ENCODE peak calls at places on chromosomes 16 and 17, in six cellular contexts. S is foreskin fibroblast; J is lower leg skin; M is GM23338; K is endothelial cell; T is CD8-positive, alpha-beta T cell. D is an unnamed sample.

GRCh38 chr17:82204831-82205719 is 7.6 kb downstream of the CCDC57 start:
- DNase-seq in K (no peak), T (no peak), J (no peak), S (peak), M (no peak), D (no peak)

GRCh38 chr17:81069084-81069645 is 34.2 kb downstream of the BAIAP2 start:
- DNase-seq in K (no peak), M (no peak), J (no peak), S (no peak), T (no peak), D (no peak)

GRCh38 chr17:7837375-7838290 is 3.6 kb downstream of the KDM6B start:
- DNase-seq in T (no peak), S (no peak), J (no peak), K (no peak), M (peak), D (no peak)

GRCh38 chr16:3879258-3879886 is 1.1 kb downstream of the CREBBP start:
- DNase-seq in K (peak), J (no peak), T (no peak), S (peak), M (peak), D (no peak)

GRCh38 chr17:81239714-81240555 is 817 bp downstream of the NDUFAF8 start:
- DNase-seq in T (no peak), M (peak), J (no peak), S (peak), K (no peak), D (no peak)

GRCh38 chr17:45577571-45578279 is 87.2 kb upstream of the PLEKHM1 start:
- DNase-seq in M (peak), K (no peak), T (no peak), J (no peak), S (no peak), D (no peak)

GRCh38 chr16:82631701-82632685 is 5.2 kb downstream of the CDH13 start:
- DNase-seq in T (no peak), K (no peak), M (peak), S (no peak), J (no peak), D (no peak)

GRCh38 chr17:38868095-38868967 is 1.5 kb upstream of the LASP1 start:
- DNase-seq in M (peak), T (no peak), K (peak), J (no peak), S (peak), D (no peak)

GRCh38 chr16:62692685-62693084 is 656.4 kb upstream of the CDH8 start:
- DNase-seq in K (no peak), T (no peak), J (no peak), S (no peak), M (no peak), D (no peak)

GRCh38 chr17:29674270-29674669 is 51.6 kb upstream of the CORO6 start:
- DNase-seq in K (no peak), J (no peak), S (no peak), T (no peak), M (no peak), D (no peak)

GRCh38 chr17:81898029-81898866 is 3.8 kb upstream of the NPB start:
- DNase-seq in T (no peak), S (peak), J (no peak), K (no peak), M (no peak), D (peak)

GRCh38 chr17:48262982-48263586 is 155.5 kb downstream of the SNX11 start:
- DNase-seq in S (peak), K (no peak), T (no peak), M (no peak), J (no peak), D (no peak)

GRCh38 chr17:16417896-16418683 is 2.7 kb downstream of the TRPV2 start:
- DNase-seq in J (no peak), S (peak), K (peak), M (no peak), T (no peak), D (no peak)

GRCh38 chr16:57147381-57148191 is 38.3 kb downstream of the PSME3IP1 start:
- DNase-seq in S (peak), T (no peak), M (peak), J (no peak), K (peak), D (no peak)

GRCh38 chr16:89739383-89739782 is 18.0 kb downstream of the ZNF276 start:
- DNase-seq in J (no peak), S (no peak), T (no peak), K (no peak), M (no peak), D (no peak)

GRCh38 chr17:78836420-78837021 is 4.1 kb downstream of the USP36 start:
- DNase-seq in K (no peak), M (no peak), S (no peak), T (no peak), J (no peak), D (no peak)

GRCh38 chr17:73401911-73402310 is 90.1 kb upstream of the CDC42EP4 start:
- DNase-seq in J (no peak), T (no peak), M (peak), S (peak), K (peak), D (no peak)

GRCh38 chr17:67390646-67391480 is 13.8 kb downstream of the PITPNC1 start:
- DNase-seq in J (no peak), S (peak), K (no peak), M (no peak), T (peak), D (no peak)

GRCh38 chr17:81323411-81323868 is 28.3 kb upstream of the SLC38A10 start:
- DNase-seq in K (no peak), S (peak), T (no peak), J (peak), M (no peak), D (no peak)

GRCh38 chr16:4244254-4244812 is 2.5 kb upstream of the SRL start:
- DNase-seq in M (no peak), J (no peak), S (peak), K (no peak), T (no peak), D (no peak)

GRCh38 chr16:7456221-7456620 is 123.6 kb downstream of the RBFOX1 start:
- DNase-seq in M (no peak), K (no peak), S (no peak), J (no peak), T (no peak), D (no peak)

GRCh38 chr16:56252835-56253234 is 61.5 kb downstream of the GNAO1 start:
- DNase-seq in K (no peak), S (peak), T (no peak), J (no peak), M (no peak), D (no peak)

GRCh38 chr17:33777674-33778073 is 477.4 kb upstream of the CCL2 start:
- DNase-seq in S (no peak), K (no peak), J (no peak), T (no peak), M (no peak), D (no peak)
- TF ChIP-seq CTCF in S (no peak), K (no peak), J (no peak), T (no peak), M (no peak), D (no peak)

GRCh38 chr16:48365601-48366164 is 19.5 kb downstream of the SIAH1 start:
- DNase-seq in T (peak), K (peak), J (peak), S (peak), M (peak), D (peak)
- TF ChIP-seq CTCF in T (no peak), K (no peak), J (no peak), S (no peak), M (peak), D (peak)

DNA sequence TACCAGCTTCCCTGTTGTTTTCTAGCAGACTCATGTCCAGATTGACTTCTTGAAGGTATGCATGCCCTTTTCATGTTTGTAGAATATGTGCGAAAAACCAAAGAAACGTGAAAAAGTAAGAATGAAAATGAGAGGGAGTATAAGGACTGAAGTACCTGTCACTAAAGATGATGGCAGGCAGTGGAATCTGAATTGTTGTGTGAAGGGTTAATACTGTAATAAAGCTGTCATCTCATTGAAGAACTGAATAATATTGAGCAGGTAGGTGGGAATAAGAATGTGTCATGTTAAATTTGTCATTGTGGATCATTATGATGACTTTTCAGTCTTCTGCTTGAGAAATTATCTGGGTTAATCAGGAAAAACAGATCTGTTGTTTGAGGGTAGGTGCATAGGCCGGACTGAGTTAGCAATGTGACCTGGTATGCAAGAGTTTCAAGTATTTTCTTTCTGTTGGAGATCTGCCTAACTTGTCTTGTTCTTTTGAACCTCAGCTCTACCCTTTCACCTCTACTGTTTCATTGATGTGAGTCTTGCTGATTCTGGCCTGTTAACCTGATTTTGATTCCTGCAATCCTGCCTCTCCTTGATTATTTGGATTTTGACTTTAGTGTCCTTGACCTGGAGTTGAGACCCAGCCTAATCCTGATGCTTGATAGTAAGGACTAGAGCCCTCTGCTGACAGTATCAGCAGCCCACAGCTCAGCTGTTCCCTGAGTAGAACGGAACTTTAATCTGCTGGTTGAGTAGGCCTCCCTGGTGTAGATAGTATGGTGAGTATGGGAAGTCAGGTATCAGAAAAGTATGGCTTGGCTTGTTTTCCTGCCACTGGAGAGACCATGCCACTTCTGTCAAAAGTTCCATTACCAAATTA is 64.6 kb downstream of the MAP2K4 start:
- DNase-seq in S (no peak), K (no peak), J (no peak), T (no peak), M (peak), D (no peak)
- TF ChIP-seq CTCF in S (no peak), K (no peak), J (no peak), T (no peak), M (peak), D (no peak)

GRCh38 chr16:79003026-79003617 is 597.4 kb downstream of the MAF start:
- DNase-seq in T (no peak), J (no peak), K (no peak), M (no peak), S (no peak), D (no peak)
- TF ChIP-seq CTCF in T (no peak), J (no peak), K (no peak), M (no peak), S (no peak), D (no peak)

GRCh38 chr16:59878479-59878878 is 1144.4 kb upstream of the GOT2 start:
- DNase-seq in J (no peak), T (no peak), S (peak), M (no peak), K (no peak), D (no peak)
- TF ChIP-seq CTCF in J (no peak), T (no peak), S (no peak), M (peak), K (no peak), D (no peak)

GRCh38 chr16:26740771-26741170 is 326.0 kb upstream of the C16orf82 start:
- DNase-seq in M (no peak), K (no peak), T (no peak), J (no peak), S (no peak), D (no peak)

GRCh38 chr16:26731729-26732128 is 335.0 kb upstream of the C16orf82 start:
- DNase-seq in S (no peak), T (no peak), M (no peak), J (no peak), K (no peak), D (no peak)

GRCh38 chr16:26742040-26742439 is 324.7 kb upstream of the C16orf82 start:
- DNase-seq in J (no peak), S (no peak), T (no peak), K (no peak), M (no peak), D (no peak)

GRCh38 chr16:26735521-26735920 is 331.2 kb upstream of the C16orf82 start:
- DNase-seq in M (no peak), S (no peak), J (no peak), T (no peak), K (no peak), D (no peak)

DNA sequence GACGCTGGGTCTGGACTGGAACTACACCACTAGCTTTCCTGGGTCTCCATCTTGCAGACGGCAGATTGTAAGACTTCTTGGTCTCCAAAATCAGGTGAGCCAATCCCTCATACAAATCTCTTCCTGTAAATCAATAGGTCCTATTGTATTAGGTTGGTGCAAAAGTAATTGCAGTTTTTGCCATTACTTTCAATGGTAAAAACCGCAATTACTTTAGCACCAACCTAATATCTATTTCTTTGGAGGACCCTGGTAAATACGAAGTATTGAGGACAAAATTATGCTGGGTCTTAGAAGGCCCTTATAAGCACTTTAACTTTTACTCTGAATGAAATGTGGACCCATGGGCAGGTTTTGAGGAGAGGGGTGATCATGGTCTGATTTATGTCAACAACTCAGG is 330.6 kb upstream of the C16orf82 start:
- DNase-seq in K (no peak), J (no peak), M (no peak), T (no peak), S (no peak), D (no peak)
- TF ChIP-seq CTCF in K (no peak), J (no peak), M (no peak), T (no peak), S (no peak), D (no peak)

DNA sequence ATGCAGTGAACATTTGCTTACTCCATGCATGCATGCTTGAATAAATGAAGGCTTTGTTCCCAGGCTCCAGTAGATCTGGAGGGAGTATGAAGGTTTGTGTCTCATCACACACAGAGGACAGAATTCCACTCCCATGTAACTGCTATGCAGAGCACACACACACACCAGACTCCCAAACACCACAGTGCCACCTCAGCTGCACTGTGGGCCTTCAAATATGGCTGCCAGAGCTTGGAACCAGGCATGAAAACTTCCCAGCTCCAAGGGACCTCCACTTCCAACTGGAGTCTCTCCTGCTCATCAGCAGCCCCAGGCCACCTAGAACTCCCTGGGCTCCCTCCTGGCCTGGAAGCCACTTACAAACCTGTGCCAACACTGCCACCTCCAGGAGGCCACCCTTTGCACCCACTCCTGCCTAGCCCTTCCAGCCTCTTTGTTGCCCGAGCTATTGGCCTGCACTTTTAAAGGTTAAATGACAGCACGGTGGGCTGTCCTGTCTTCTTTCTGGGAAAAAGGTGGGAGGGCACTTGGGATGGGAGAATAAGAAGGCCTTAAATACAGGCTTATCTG is 151.2 kb downstream of the ZNF423 start:
- DNase-seq in T (no peak), J (no peak), S (no peak), K (no peak), M (peak), D (no peak)
- TF ChIP-seq CTCF in T (no peak), J (no peak), S (no peak), K (no peak), M (peak), D (no peak)

GRCh38 chr17:41519501-41520224 is 973 bp upstream of the KRT15 start:
- DNase-seq in K (no peak), S (no peak), J (no peak), T (no peak), M (no peak), D (no peak)

GRCh38 chr17:41516828-41517283 is 1.8 kb downstream of the KRT15 start:
- DNase-seq in M (no peak), S (no peak), J (no peak), T (no peak), K (no peak), D (no peak)

GRCh38 chr17:41520821-41521521 is 2.3 kb upstream of the KRT15 start:
- DNase-seq in M (no peak), K (no peak), J (no peak), S (no peak), T (no peak), D (no peak)

GRCh38 chr17:41518031-41518430 is 659 bp downstream of the KRT15 start:
- DNase-seq in K (no peak), J (no peak), T (no peak), S (no peak), M (no peak), D (no peak)

DNA sequence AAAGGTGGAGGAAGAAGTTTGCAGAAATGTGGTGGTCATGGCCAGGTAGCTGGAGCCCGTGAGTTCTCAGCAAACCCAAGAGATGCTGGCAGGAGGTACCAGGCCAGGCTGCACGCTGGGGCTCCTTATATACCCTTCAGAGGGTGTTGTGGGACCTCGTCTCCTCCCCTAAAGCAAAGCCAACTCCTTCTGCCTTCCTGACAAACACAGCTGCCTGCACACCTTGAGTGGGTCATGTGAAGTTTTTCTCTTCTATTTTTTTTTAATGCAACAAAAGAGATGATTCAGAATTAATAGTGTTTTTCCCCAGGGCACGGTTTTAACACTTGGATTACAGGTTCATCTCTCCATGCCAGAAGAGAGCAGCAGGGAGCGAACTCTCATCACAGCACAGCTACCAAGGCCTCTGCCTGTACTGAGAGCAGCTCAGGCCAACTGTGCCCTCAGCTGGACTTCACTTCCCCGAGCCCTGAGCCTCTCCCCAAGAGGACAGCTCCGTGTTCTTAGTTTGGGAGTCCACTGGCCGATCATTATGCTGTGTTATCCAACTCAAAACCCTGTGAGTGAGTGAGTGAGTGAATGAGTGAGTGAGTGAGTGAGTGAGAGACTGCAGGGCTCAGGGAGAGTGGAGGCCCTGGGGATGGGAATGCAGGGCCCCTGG is at the start of gene KRT15:
- DNase-seq in S (peak), J (no peak), K (no peak), T (no peak), M (no peak), D (no peak)
- TF ChIP-seq CTCF in S (no peak), J (no peak), K (no peak), T (no peak), M (no peak), D (no peak)